ENCODE peak calls at places on chromosome 4, in seven cellular contexts. M is H1, O is HepG2, Y is SK-N-SH, B is K562, H is GM12878, X is HCT116. K is an unnamed sample.

GRCh38 chr4:174763454-174764104 is 65.5 kb downstream of the GLRA3 start:
- DNase-seq in H (no peak), M (no peak), O (no peak), B (no peak), X (no peak), Y (no peak), K (no peak)

GRCh38 chr4:8260656-8261111 is 8.9 kb upstream of the HTRA3 start:
- DNase-seq in H (no peak), M (no peak), O (no peak), B (no peak), Y (peak), X (no peak), K (peak)

GRCh38 chr4:96227515-96227914 is 387.6 kb downstream of the PDHA2 start:
- DNase-seq in O (no peak), B (no peak), Y (no peak), X (no peak), M (no peak), H (no peak), K (no peak)

GRCh38 chr4:110916505-110916904 is 293.6 kb upstream of the PITX2 start:
- DNase-seq in X (no peak), O (no peak), B (no peak), Y (no peak), H (no peak), M (no peak), K (no peak)

GRCh38 chr4:141133146-141134006 is at the start of gene RNF150:
- DNase-seq in H (peak), Y (peak), B (peak), M (peak), O (peak), X (no peak), K (peak)

GRCh38 chr4:9947168-9948062 is 73.9 kb downstream of the SLC2A9 start:
- DNase-seq in X (no peak), Y (no peak), O (no peak), H (no peak), B (no peak), M (peak), K (no peak)

GRCh38 chr4:82599336-82599735 is 37.5 kb upstream of the TMEM150C start:
- DNase-seq in O (peak), H (no peak), Y (no peak), B (no peak), M (no peak), X (peak), K (peak)

GRCh38 chr4:159077702-159078495 is 25.0 kb upstream of the RAPGEF2 start:
- DNase-seq in X (no peak), M (no peak), O (peak), Y (no peak), H (peak), B (no peak), K (no peak)

GRCh38 chr4:40718571-40718970 is 31.2 kb upstream of the NSUN7 start:
- DNase-seq in X (no peak), H (no peak), B (no peak), Y (no peak), M (no peak), O (no peak), K (no peak)

GRCh38 chr4:73984736-73985527 is 3.1 kb downstream of the PPBP start:
- DNase-seq in O (no peak), Y (no peak), X (no peak), M (no peak), B (no peak), H (no peak), K (no peak)

GRCh38 chr4:87251104-87251503 is 30.7 kb upstream of the KLHL8 start:
- DNase-seq in B (no peak), H (no peak), M (no peak), X (no peak), O (no peak), Y (no peak), K (no peak)

GRCh38 chr4:169286562-169287301 is 16.0 kb upstream of the SH3RF1 start:
- DNase-seq in B (peak), M (no peak), X (no peak), H (no peak), Y (no peak), O (no peak), K (no peak)

GRCh38 chr4:98746936-98747658 is 88.7 kb upstream of the TSPAN5 start:
- DNase-seq in X (no peak), O (no peak), Y (no peak), M (no peak), B (no peak), H (no peak), K (no peak)

GRCh38 chr4:99408346-99408745 is 26.8 kb downstream of the ADH7 start:
- DNase-seq in O (no peak), X (no peak), H (no peak), M (no peak), Y (no peak), B (no peak), K (no peak)

GRCh38 chr4:145438298-145438697 is 43.4 kb upstream of the SMAD1 start:
- DNase-seq in M (no peak), B (no peak), H (no peak), O (no peak), X (no peak), Y (no peak), K (no peak)

GRCh38 chr4:138887341-138887740 is 128.2 kb upstream of the NOCT start:
- DNase-seq in M (no peak), B (no peak), X (no peak), Y (no peak), O (no peak), H (no peak), K (no peak)

GRCh38 chr4:119314356-119314755 is 7.6 kb downstream of the FABP2 start:
- DNase-seq in B (no peak), Y (no peak), M (no peak), O (peak), H (no peak), X (no peak), K (no peak)

GRCh38 chr4:55866290-55866907 is 13.0 kb downstream of the EXOC1 start:
- DNase-seq in M (no peak), B (peak), X (peak), O (no peak), H (peak), Y (no peak), K (no peak)

GRCh38 chr4:129344058-129344457 is 248.1 kb downstream of the C4orf33 start:
- DNase-seq in B (peak), H (no peak), Y (peak), M (no peak), X (peak), O (peak), K (no peak)

GRCh38 chr4:126242679-126243390 is 928.1 kb downstream of the FAT4 start:
- DNase-seq in X (no peak), H (no peak), O (no peak), M (no peak), B (no peak), Y (no peak), K (no peak)

GRCh38 chr4:41542526-41543270 is 4.7 kb downstream of the LIMCH1 start:
- DNase-seq in Y (no peak), M (no peak), B (no peak), X (no peak), H (no peak), O (no peak), K (no peak)

GRCh38 chr4:173935622-173936405 is 347.7 kb downstream of the FBXO8 start:
- DNase-seq in Y (no peak), B (no peak), O (no peak), X (no peak), M (no peak), H (no peak), K (no peak)

GRCh38 chr4:155066871-155067270 is 141.6 kb upstream of the NPY2R start:
- DNase-seq in B (no peak), X (no peak), M (no peak), O (no peak), Y (no peak), H (no peak), K (no peak)

GRCh38 chr4:132564920-132565319 is 584.2 kb upstream of the PCDH10 start:
- DNase-seq in B (no peak), Y (no peak), O (peak), M (no peak), H (no peak), X (no peak), K (no peak)

GRCh38 chr4:41256740-41257256 is at the start of gene UCHL1:
- DNase-seq in X (no peak), O (no peak), Y (peak), B (no peak), M (peak), H (no peak), K (no peak)

GRCh38 chr4:47238697-47239096 is 207.3 kb downstream of the GABRB1 start:
- DNase-seq in H (no peak), O (no peak), B (no peak), M (no peak), X (no peak), Y (no peak), K (no peak)

GRCh38 chr4:177369372-177369771 is 59.7 kb downstream of the NEIL3 start:
- DNase-seq in O (no peak), M (no peak), H (no peak), B (no peak), X (no peak), Y (no peak), K (no peak)

GRCh38 chr4:78432896-78433295 is 118.7 kb upstream of the ANXA3 start:
- DNase-seq in O (no peak), B (no peak), Y (no peak), M (no peak), H (no peak), X (no peak), K (no peak)

GRCh38 chr4:21034728-21035127 is 334.5 kb downstream of the PACRGL start:
- DNase-seq in M (no peak), O (no peak), X (no peak), Y (no peak), B (no peak), H (no peak), K (no peak)

GRCh38 chr4:161856711-161857326 is 307.0 kb downstream of the FSTL5 start:
- DNase-seq in O (no peak), M (no peak), Y (peak), X (no peak), H (no peak), B (no peak), K (no peak)
- TF ChIP-seq JUND in O (no peak), M (no peak), Y (no peak), X (no peak), H (no peak), B (no peak), K (no peak)

DNA sequence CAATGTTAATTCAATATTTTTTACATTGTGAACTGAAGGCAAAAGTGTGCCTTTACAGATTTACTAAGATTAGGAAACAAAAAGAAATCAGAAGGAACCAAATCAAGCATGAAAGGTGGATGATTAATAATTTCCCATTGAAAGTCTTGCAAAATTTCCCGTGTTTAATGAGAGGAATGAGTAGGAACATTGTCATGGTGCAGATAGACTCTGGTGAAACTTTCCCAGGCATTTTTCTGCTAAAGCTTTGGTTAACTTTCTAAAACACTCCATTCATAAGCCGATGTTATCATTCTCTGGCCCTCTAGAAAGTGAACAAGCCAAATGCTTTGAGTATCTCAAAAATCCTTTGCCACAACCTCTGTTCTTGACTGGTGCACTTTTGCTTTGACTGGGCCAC is 1522.8 kb upstream of the PABPC4L start:
- DNase-seq in O (no peak), X (no peak), Y (no peak), H (no peak), B (no peak), M (no peak), K (no peak)
- TF ChIP-seq JUND in O (no peak), X (no peak), Y (no peak), H (no peak), B (no peak), M (no peak), K (no peak)

DNA sequence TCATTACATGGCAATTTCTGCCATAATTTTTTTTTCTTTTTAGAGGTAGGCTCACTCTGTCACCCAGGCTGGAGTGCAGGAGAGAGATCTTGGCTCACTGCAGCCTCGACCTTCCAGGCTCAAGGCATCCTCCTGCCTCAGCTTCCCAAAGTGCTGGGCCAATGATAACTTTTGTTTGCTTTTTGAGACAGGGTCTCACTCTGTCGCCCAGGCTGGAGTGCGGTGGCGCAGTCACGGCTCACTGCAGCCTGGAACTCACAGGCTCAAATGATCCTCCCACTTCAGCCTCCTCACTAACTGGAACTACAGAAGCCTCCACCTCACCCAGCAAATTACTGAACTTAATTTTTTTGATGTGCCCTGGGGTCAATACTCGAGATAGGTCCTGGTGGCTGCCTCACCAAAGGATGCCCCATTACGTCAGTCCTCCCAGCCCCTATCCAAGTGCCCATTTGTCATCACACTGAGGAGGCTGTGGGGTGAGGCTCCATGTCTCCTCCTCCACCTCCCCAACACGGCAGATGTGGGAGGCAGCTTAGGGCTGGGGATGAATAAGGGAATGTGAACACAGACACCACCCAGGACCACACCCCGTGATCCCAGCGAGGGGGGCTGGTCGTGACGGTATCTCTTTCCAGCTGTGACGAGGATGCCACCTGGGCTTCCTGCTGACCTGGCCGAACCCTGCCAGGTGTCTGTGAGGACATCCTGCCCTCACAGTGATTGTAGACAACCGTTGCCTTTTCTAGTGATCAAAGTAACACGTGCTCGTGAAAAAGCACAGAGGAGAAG is 12.4 kb upstream of the NKX1-1 start:
- DNase-seq in B (peak), X (no peak), M (peak), H (no peak), Y (no peak), O (no peak), K (no peak)
- TF ChIP-seq JUND in B (no peak), X (no peak), M (no peak), H (no peak), Y (no peak), O (no peak), K (no peak)

GRCh38 chr4:18754180-18754579 is 732.6 kb upstream of the LCORL start:
- DNase-seq in B (no peak), O (no peak), Y (no peak), M (no peak), X (no peak), H (no peak), K (no peak)

DNA sequence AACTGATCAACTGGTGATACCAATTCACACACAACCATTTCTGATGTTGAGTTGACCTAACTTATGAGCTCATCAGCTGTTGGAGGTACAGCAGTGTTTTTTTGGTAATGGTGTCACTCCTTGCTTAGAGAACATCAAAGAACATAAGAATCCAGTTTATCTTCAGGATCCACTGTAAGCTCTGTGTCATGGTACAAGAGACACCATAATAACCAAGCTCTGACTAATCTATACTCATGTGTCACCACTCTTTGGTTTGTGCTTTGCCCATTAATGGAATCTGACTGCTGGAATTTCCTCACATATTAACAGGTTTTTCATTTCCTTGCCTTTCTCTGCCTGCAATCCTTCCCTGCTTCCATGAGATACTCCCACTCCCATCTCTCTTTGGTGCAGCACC is 735.1 kb upstream of the LCORL start:
- DNase-seq in X (no peak), O (no peak), H (no peak), B (no peak), M (no peak), Y (no peak), K (no peak)
- TF ChIP-seq JUND in X (no peak), O (no peak), H (no peak), B (no peak), M (no peak), Y (no peak), K (no peak)

DNA sequence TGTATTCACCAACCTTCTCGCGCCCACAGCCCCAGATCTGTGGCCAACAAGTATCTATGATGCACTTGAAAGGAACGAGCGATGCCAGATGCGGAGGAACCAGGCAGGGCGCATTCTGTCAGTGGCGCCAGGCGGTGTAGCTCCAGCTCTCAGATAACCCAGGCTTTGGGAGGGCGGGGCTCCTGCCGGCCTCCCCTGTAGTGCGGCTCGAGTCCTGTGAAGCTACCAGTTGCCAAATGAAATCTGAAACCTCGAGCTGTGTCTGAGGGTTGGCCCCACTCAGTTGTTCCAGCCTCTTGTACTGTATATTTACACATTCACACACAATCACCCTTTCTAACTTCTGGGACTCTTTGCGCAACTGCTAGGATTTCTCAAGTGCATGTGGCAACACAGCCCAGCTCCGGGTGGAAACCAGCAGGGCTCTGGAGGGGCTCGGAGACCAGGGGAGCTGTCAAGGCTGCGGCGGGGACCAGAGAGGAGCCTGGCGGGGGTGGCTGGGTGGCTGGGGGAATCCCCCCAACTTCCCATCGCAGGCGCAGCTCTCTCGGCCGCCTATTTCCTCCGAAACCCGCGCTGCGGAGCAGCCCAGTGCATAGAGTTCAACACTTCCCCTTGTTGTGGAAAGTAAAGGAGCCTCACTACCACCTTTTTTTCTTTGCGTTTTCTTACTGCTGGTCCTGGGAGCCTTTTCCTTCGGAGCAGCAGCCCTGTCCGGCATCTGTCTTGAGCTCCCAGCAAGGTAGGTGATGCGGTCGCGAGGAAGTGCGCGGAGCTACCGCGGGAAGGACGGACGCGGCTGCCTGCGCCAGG is at the start of gene ARHGAP24:
- DNase-seq in O (peak), H (peak), B (no peak), X (peak), Y (peak), M (peak), K (peak)
- TF ChIP-seq JUND in O (no peak), H (no peak), B (no peak), X (no peak), Y (no peak), M (no peak), K (no peak)

GRCh38 chr4:146972036-146972435 is 26.4 kb upstream of the TTC29 start:
- DNase-seq in B (no peak), Y (no peak), O (no peak), X (no peak), M (no peak), H (no peak), K (no peak)

GRCh38 chr4:146978641-146979040 is 33.0 kb upstream of the TTC29 start:
- DNase-seq in H (no peak), M (no peak), B (no peak), O (no peak), X (no peak), Y (no peak), K (no peak)

GRCh38 chr4:146976145-146976544 is 30.5 kb upstream of the TTC29 start:
- DNase-seq in Y (no peak), H (no peak), M (no peak), O (no peak), B (no peak), X (no peak), K (peak)

GRCh38 chr4:146975535-146975934 is 29.9 kb upstream of the TTC29 start:
- DNase-seq in M (no peak), H (no peak), Y (no peak), O (no peak), B (no peak), X (no peak), K (no peak)
- TF ChIP-seq JUND in M (no peak), H (no peak), Y (no peak), O (no peak), B (no peak), X (no peak), K (no peak)

GRCh38 chr4:157314906-157315305 is 94.4 kb downstream of the GRIA2 start:
- DNase-seq in Y (no peak), X (no peak), M (no peak), O (no peak), B (no peak), H (no peak), K (no peak)
- TF ChIP-seq JUND in Y (no peak), X (no peak), M (no peak), O (no peak), B (no peak), H (no peak), K (no peak)